ENCODE peak calls at places on chromosomes 13 and 19, in four cellular contexts. K is progenitor cell of endocrine pancreas, U is uterus, M is B cell. H is an unnamed sample.
A peak's percentile ranks its signal among the peaks of the same experiment; 100 is the strongest.

GRCh38 chr13:34733720-34734119 is 208.3 kb upstream of the NBEA start:
- DNase-seq in M (no peak), U (no peak), K (no peak), H (no peak)

GRCh38 chr13:44629465-44630183 is 53.5 kb upstream of the TSC22D1 start:
- DNase-seq in U (no peak), K (no peak), M (no peak), H (no peak)

GRCh38 chr19:33325920-33326319 is 23.6 kb upstream of the CEBPA start:
- DNase-seq in U (peak; percentile 27), K (no peak), M (no peak), H (no peak)

GRCh38 chr13:105878119-105878518 is 657.3 kb downstream of the EFNB2 start:
- DNase-seq in K (no peak), M (no peak), U (no peak), H (no peak)

GRCh38 chr19:38265213-38265861 is 964 bp downstream of the SPINT2 start:
- DNase-seq in M (peak; percentile 51), U (no peak), K (no peak), H (no peak)

GRCh38 chr13:46666727-46667456 is 113.9 kb downstream of the LRCH1 start:
- DNase-seq in U (no peak), M (peak; percentile 49), K (no peak), H (no peak)

GRCh38 chr13:33683376-33683775 is 134.6 kb upstream of the RFC3 start:
- DNase-seq in M (no peak), K (no peak), U (no peak), H (no peak)

GRCh38 chr13:22040810-22041364 is 370.0 kb downstream of the FGF9 start:
- DNase-seq in M (peak; percentile 12), U (no peak), K (no peak), H (peak; percentile 29)

GRCh38 chr19:8367327-8368001 is 3.5 kb downstream of the ANGPTL4 start:
- DNase-seq in U (peak; percentile 85), K (no peak), M (no peak), H (no peak)

GRCh38 chr13:74015137-74015536 is 119.1 kb downstream of the KLF12 start:
- DNase-seq in K (no peak), U (no peak), M (no peak), H (no peak)

GRCh38 chr19:10226376-10227214 is 4.5 kb downstream of the S1PR2 start:
- DNase-seq in U (peak; percentile 92), K (no peak), M (no peak), H (no peak)

GRCh38 chr19:55635334-55635717 is 5.5 kb upstream of the ZNF580 start:
- DNase-seq in K (no peak), U (no peak), M (peak; percentile 55), H (no peak)

DNA sequence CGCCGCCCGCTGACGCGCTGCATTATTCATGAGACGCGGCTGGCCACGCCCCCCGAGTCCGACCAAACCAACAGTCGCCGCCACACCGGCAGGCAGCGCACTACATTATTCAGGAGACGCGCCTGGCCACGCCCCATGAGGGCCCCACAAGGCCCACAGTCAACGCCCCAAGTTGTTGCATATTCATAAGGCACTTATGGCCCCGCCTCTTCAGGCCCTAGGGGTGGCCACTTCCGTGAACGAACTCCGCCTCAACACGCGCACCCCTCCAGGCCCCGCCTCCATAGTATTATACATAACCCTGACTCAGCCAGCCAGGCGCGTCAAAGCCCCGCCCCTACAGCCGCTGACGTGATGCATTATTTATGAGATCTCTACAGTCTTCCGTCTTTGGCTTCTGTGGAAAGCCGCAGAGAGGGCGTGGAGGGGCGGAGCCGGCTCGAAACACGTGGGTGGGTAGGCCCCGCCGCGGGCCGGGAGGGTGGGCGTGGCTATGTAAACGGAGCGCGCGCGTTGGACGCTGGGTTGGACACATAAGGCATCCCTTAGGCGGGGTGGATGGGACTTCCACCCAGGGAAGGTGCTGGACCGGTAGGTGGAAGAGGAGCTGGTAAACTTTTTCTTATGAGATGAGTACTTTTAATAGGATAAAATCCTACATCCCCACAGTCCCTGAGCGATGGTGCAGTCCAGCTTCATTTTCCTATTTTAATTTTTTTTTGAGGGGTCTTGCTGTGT is 423 bp upstream of the ELL start:
- DNase-seq in M (peak; percentile 100), U (peak; percentile 100), K (peak; percentile 100), H (peak; percentile 100)
- TF ChIP-seq CTCF in M (no peak), U (no peak), K (no peak), H (no peak)

DNA sequence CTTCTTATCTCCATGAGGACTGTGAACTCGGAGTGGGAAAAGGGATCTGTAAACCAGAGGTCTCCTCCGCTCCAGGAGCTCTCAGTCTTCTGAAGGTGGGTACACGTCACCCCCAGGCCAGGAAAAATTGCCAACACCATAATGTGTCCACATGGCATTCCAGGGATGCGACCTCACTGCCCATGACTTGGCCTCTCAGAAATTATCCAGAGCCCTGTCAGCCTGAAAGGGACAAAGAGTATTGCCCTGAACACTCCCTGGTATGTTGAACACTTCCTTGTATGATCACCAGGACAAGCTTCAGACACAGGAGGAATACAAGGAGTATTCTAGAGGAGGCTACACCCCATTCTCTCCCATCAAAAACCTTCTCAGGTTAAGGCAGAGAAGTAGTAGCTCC is 81.0 kb upstream of the SLC7A1 start:
- DNase-seq in U (no peak), K (no peak), M (no peak), H (no peak)
- TF ChIP-seq CTCF in U (no peak), K (no peak), M (no peak), H (no peak)

GRCh38 chr13:111539791-111540446 is 219.5 kb downstream of the TEX29 start:
- DNase-seq in K (no peak), M (no peak), U (no peak), H (no peak)
- TF ChIP-seq CTCF in K (no peak), M (no peak), U (no peak), H (no peak)

GRCh38 chr13:48975926-48976676 is 389 bp downstream of the FNDC3A start:
- DNase-seq in M (peak; percentile 91), K (peak; percentile 69), U (peak; percentile 85), H (peak; percentile 92)
- TF ChIP-seq CTCF in M (no peak), K (peak; percentile 22), U (no peak), H (no peak)

GRCh38 chr13:30147380-30147779 is 160.0 kb downstream of the KATNAL1 start:
- DNase-seq in U (no peak), M (peak; percentile 25), K (no peak), H (no peak)
- TF ChIP-seq CTCF in U (no peak), M (no peak), K (no peak), H (no peak)

DNA sequence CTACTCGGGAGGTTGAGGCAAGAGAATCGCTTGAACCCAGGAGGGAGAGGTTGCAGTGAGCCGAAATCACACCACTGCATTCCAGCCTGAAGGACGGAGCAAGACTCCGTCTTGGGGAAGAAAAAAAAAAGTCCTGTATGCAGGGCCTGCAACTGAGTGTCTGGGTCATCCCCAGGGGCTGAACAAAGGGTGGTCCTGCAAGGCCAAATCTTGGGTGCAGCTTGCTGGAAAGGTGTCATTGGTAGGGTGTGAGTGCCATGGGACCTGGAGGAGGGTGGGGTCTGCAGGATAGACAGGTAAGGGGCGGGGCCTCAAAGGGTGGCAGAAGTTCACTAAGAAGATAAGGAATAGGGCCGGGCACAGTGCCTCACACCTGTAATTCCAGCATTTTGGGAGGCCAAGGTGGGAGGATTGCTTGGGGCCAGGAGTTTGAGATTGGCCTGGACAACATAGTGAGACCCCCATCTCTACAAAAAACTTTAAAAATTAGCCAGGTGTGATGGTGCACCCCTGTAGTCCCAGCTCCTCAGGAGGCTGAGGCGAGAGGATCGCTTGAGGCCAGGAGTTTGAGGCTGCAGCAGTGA is 31.5 kb downstream of the ZSWIM4 start:
- DNase-seq in K (no peak), M (no peak), U (no peak), H (no peak)
- TF ChIP-seq CTCF in K (no peak), M (no peak), U (no peak), H (no peak)

DNA sequence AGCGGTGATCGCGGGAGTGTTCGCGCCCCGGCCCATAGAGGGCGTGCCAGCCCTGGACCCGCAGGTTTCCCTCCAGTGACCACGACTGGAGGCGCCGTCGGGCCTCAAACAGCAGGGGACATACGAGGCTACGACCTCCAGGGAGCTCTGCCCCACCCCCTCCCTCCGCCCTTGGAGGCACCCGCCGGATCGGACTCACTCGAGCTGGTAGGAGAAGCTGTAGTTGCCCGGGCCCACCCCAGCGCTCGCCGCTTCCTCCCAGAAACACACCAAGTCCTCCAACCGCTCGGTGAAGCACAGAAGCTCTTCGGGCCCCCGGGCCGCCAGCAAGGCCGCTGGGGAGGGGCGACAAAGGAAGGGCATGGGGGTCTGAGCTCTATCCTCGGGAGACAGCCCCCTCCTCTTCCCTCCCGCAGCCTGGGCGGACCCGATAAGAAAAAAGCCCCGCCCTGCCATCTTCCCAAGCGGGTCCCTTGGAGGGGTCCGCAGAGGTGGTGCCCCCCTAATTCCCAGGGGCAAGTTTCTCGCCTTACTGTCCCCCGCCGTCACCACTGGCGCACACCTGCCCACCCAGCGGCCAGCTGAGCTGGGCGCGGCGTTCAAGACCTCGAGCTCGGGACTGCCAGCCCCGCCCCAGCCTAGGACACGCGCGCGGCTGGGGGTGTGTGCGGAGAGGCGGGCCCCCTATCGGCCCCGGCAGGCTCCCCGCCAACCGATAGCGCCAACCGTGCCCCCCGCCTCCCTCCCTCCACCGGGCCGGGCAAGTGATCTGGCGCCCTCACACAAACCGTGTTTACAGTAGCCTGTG is 1.0 kb downstream of the EPOR start:
- DNase-seq in U (no peak), M (peak; percentile 81), K (peak; percentile 29), H (peak; percentile 71)
- TF ChIP-seq CTCF in U (no peak), M (peak; percentile 74), K (peak; percentile 70), H (peak; percentile 90)

GRCh38 chr19:48975947-48976847 is 11.1 kb downstream of the FTL start:
- DNase-seq in K (no peak), U (no peak), M (peak; percentile 54), H (peak; percentile 78)
- TF ChIP-seq CTCF in K (no peak), U (no peak), M (no peak), H (peak; percentile 26)

GRCh38 chr19:23439623-23440022 is 44.4 kb upstream of the ZNF91 start:
- DNase-seq in M (no peak), K (no peak), U (no peak), H (peak; percentile 16)
- TF ChIP-seq CTCF in M (peak; percentile 26), K (no peak), U (no peak), H (peak; percentile 12)